ENCODE peak calls at places on chromosomes 7 and 10, in six cellular contexts. Q is GM12892; B is ELF-1; K is hippocampal formation; E is ureter; P is activated CD4-positive, alpha-beta T cell treated with anti-CD3 and anti-CD28 coated beads, Interleukin-2, amount 10 ng/mL, durations not matched to agents 7 days and 5 days. F is an unnamed sample.

GRCh38 chr7:33423646-33424020 is 294.3 kb downstream of the BBS9 start:
- DNase-seq in K (no peak), E (no peak), P (no peak), B (peak; percentile 10), Q (peak; percentile 0), F (no peak)

GRCh38 chr7:108049962-108050361 is 47.0 kb upstream of the LAMB1 start:
- DNase-seq in P (peak; percentile 40), E (no peak), Q (no peak), B (no peak), K (no peak), F (no peak)

GRCh38 chr7:69773535-69774225 is 175.4 kb downstream of the AUTS2 start:
- DNase-seq in E (no peak), B (no peak), P (no peak), K (no peak), Q (no peak), F (no peak)

GRCh38 chr7:47609803-47610452 is 28.0 kb upstream of the TNS3 start:
- DNase-seq in B (no peak), P (no peak), E (no peak), Q (no peak), K (no peak), F (no peak)

GRCh38 chr7:99601656-99602310 is 3.7 kb downstream of the TMEM225B start:
- DNase-seq in P (no peak), K (no peak), B (peak; percentile 23), Q (no peak), E (no peak), F (no peak)

GRCh38 chr10:3424102-3424803 is 251.7 kb upstream of the PITRM1 start:
- DNase-seq in P (no peak), B (peak; percentile 37), Q (no peak), K (no peak), E (no peak), F (no peak)

GRCh38 chr7:47901542-47901941 is 46.7 kb downstream of the PKD1L1 start:
- DNase-seq in K (no peak), B (peak; percentile 60), E (no peak), Q (no peak), P (no peak), F (no peak)

GRCh38 chr10:124693801-124694416 is 50.3 kb downstream of the FAM53B start:
- DNase-seq in K (peak; percentile 37), Q (no peak), B (no peak), P (no peak), E (no peak), F (no peak)

GRCh38 chr7:111438369-111439289 is 123.7 kb downstream of the IMMP2L start:
- DNase-seq in Q (no peak), E (no peak), K (no peak), B (peak; percentile 6), P (no peak), F (no peak)

GRCh38 chr7:17844514-17845196 is 95.6 kb downstream of the SNX13 start:
- DNase-seq in K (no peak), Q (no peak), P (no peak), B (no peak), E (no peak), F (no peak)

GRCh38 chr10:3525832-3526449 is 259.1 kb downstream of the KLF6 start:
- DNase-seq in P (no peak), E (peak; percentile 57), B (peak; percentile 54), Q (no peak), K (no peak), F (no peak)

GRCh38 chr10:31929986-31930675 is 1.5 kb upstream of the ARHGAP12 start:
- DNase-seq in B (no peak), E (no peak), K (peak; percentile 64), Q (no peak), P (peak; percentile 61), F (no peak)

GRCh38 chr10:117222552-117223412 is 18.1 kb upstream of the SLC18A2 start:
- DNase-seq in B (peak; percentile 92), Q (no peak), P (no peak), K (no peak), E (no peak), F (no peak)

GRCh38 chr10:131963811-131964210 is 17.9 kb downstream of the BNIP3 start:
- DNase-seq in K (no peak), Q (no peak), B (no peak), E (no peak), P (no peak), F (no peak)

GRCh38 chr7:29538322-29538874 is 25.2 kb upstream of the PRR15 start:
- DNase-seq in E (no peak), K (no peak), B (peak; percentile 55), P (no peak), Q (no peak), F (no peak)

GRCh38 chr10:26780793-26781601 is 79.8 kb downstream of the ABI1 start:
- DNase-seq in K (no peak), Q (no peak), P (no peak), E (no peak), B (peak; percentile 75), F (no peak)

GRCh38 chr7:134685250-134685649 is 38.6 kb downstream of the BPGM start:
- DNase-seq in K (no peak), B (no peak), Q (no peak), P (no peak), E (no peak), F (no peak)

GRCh38 chr10:520402-520787 is 169.1 kb downstream of the DIP2C start:
- DNase-seq in K (no peak), Q (no peak), B (peak; percentile 75), E (peak; percentile 70), P (no peak), F (no peak)

GRCh38 chr10:48462482-48463020 is 142.3 kb downstream of the ARHGAP22 start:
- DNase-seq in P (no peak), E (peak; percentile 34), B (no peak), Q (no peak), K (no peak), F (no peak)

GRCh38 chr7:157851501-157852067 is 514.8 kb downstream of the DNAJB6 start:
- DNase-seq in P (peak; percentile 90), B (peak; percentile 79), K (peak; percentile 10), Q (no peak), E (peak; percentile 65), F (no peak)